ENCODE peak calls at places on chromosomes 3 and 15, in ten cellular contexts. E, N, W, P, J, G, I, Q, T and X are unnamed samples. For H3K9me3, the result is how much of the 10 kb centered on the place peaks cover.

GRCh38 chr3:7421065-7421464 is 560.1 kb downstream of the GRM7 start:
- DNase-seq in G (no peak), P (no peak), E (no peak), I (no peak), T (no peak), Q (no peak), J (no peak), N (no peak), W (no peak), X (no peak)

GRCh38 chr3:139299261-139300132 is 44.3 kb upstream of the MRPS22 start:
- DNase-seq in P (peak), W (no peak), E (no peak), G (no peak), N (peak), T (peak), J (no peak), I (no peak), Q (no peak), X (no peak)

GRCh38 chr3:30826381-30827061 is 67.9 kb downstream of the GADL1 start:
- DNase-seq in J (no peak), W (no peak), N (no peak), T (no peak), P (no peak), I (no peak), G (peak), E (no peak), Q (no peak), X (no peak)

GRCh38 chr3:48564022-48564421 is 441 bp upstream of the UCN2 start:
- DNase-seq in E (no peak), P (peak), N (peak), Q (no peak), T (no peak), G (no peak), J (peak), I (no peak), W (peak), X (peak)

GRCh38 chr3:149186726-149187125 is 34.9 kb downstream of the CP start:
- DNase-seq in I (no peak), E (no peak), G (no peak), P (no peak), J (no peak), N (no peak), W (no peak), T (no peak), Q (no peak), X (no peak)

GRCh38 chr15:51227967-51228783 is 110.2 kb downstream of the CYP19A1 start:
- DNase-seq in I (no peak), G (peak), N (no peak), W (no peak), E (peak), P (peak), Q (peak), J (no peak), T (peak), X (peak)

GRCh38 chr15:90074916-90075315 is 27.4 kb downstream of the IDH2 start:
- DNase-seq in G (no peak), Q (no peak), P (no peak), T (no peak), W (no peak), N (no peak), E (no peak), J (no peak), I (no peak), X (no peak)

GRCh38 chr15:72184165-72184811 is 13.3 kb downstream of the GRAMD2A start:
- DNase-seq in Q (no peak), P (peak), J (no peak), N (peak), T (no peak), G (no peak), I (peak), E (no peak), W (peak), X (peak)

GRCh38 chr15:23734856-23735255 is 47.8 kb upstream of the NDN start:
- DNase-seq in E (no peak), N (no peak), W (no peak), T (no peak), G (no peak), J (no peak), P (no peak), I (no peak), Q (no peak), X (no peak)

GRCh38 chr3:80734483-80734882 is 966.7 kb upstream of the ROBO1 start:
- DNase-seq in G (no peak), N (no peak), J (no peak), T (no peak), E (no peak), Q (no peak), W (no peak), I (no peak), P (no peak), X (no peak)

GRCh38 chr15:64950888-64951287 is 38.8 kb downstream of the SPG21 start:
- DNase-seq in N (no peak), G (no peak), T (no peak), E (no peak), P (no peak), I (no peak), W (no peak), Q (no peak), J (no peak), X (no peak)

GRCh38 chr3:6631376-6631775 is 229.5 kb upstream of the GRM7 start:
- DNase-seq in I (no peak), J (no peak), T (no peak), N (no peak), G (no peak), Q (no peak), W (no peak), E (no peak), P (no peak), X (no peak)

GRCh38 chr15:92958105-92958504 is 58.0 kb downstream of the CHD2 start:
- DNase-seq in P (no peak), G (no peak), T (no peak), I (no peak), N (no peak), Q (no peak), W (no peak), J (no peak), E (no peak), X (no peak)

GRCh38 chr3:127542441-127542952 is 48.0 kb downstream of the TPRA1 start:
- DNase-seq in I (no peak), E (no peak), W (peak), N (peak), P (peak), G (no peak), T (no peak), Q (no peak), J (no peak), X (peak)

GRCh38 chr3:30934208-30934550 is 39.7 kb upstream of the GADL1 start:
- DNase-seq in Q (peak), P (peak), W (no peak), J (no peak), E (no peak), G (no peak), T (no peak), N (no peak), I (peak), X (no peak)

GRCh38 chr3:24137958-24138875 is 193.1 kb downstream of the NR1D2 start:
- DNase-seq in G (peak), J (no peak), P (no peak), W (peak), T (no peak), E (no peak), N (peak), I (no peak), Q (no peak), X (peak)

GRCh38 chr3:98240133-98240532 is 23.9 kb upstream of the OR5H6 start:
- DNase-seq in W (no peak), J (no peak), G (no peak), P (no peak), E (no peak), I (no peak), Q (no peak), N (no peak), T (no peak), X (no peak)

GRCh38 chr3:194537732-194538247 is 51.0 kb upstream of the ATP13A3 start:
- DNase-seq in T (no peak), G (no peak), I (no peak), Q (no peak), J (no peak), E (no peak), N (peak), P (peak), W (peak), X (peak)

GRCh38 chr15:72339777-72340177 is 19.8 kb upstream of the CELF6 start:
- DNase-seq in W (no peak), T (no peak), I (peak), P (peak), G (no peak), J (no peak), Q (no peak), N (no peak), E (no peak), X (peak)

GRCh38 chr15:58521293-58521991 is 89.7 kb downstream of the LIPC start:
- DNase-seq in T (peak), J (no peak), G (no peak), E (no peak), Q (peak), N (no peak), I (no peak), P (peak), W (no peak), X (no peak)

GRCh38 chr15:75176404-75176761 is 25.3 kb upstream of the C15orf39 start:
- DNase-seq in W (no peak), T (no peak), E (no peak), Q (no peak), G (no peak), I (no peak), J (no peak), P (peak), N (peak), X (no peak)

GRCh38 chr3:183122257-183122932 is 23.1 kb upstream of the MCCC1 start:
- DNase-seq in I (peak), T (peak), N (no peak), J (no peak), E (no peak), P (peak), W (no peak), Q (no peak), G (no peak), X (no peak)

GRCh38 chr3:139797724-139798343 is 120.1 kb upstream of the NMNAT3 start:
- DNase-seq in P (no peak), T (peak), N (no peak), J (no peak), I (no peak), E (no peak), Q (no peak), G (peak), W (no peak), X (no peak)

GRCh38 chr15:74783072-74783807 is 1.4 kb downstream of the CSK start:
- DNase-seq in N (no peak), P (no peak), J (no peak), E (no peak), Q (no peak), W (peak), T (peak), I (peak), G (no peak), X (peak)

GRCh38 chr3:177150218-177150916 is 46.9 kb downstream of the TBL1XR1 start:
- DNase-seq in E (no peak), T (no peak), I (no peak), N (no peak), P (peak), G (no peak), Q (no peak), W (no peak), J (no peak), X (no peak)

GRCh38 chr3:42493798-42494151 is 8.7 kb upstream of the VIPR1 start:
- DNase-seq in G (no peak), T (no peak), J (peak), Q (no peak), E (no peak), N (peak), P (no peak), W (no peak), I (no peak), X (peak)

GRCh38 chr3:127329647-127330285 is 41.9 kb upstream of the PRR20G start:
- DNase-seq in E (no peak), N (no peak), I (no peak), P (no peak), Q (no peak), T (no peak), W (no peak), G (peak), J (no peak), X (no peak)

GRCh38 chr3:155093261-155093660 is 13.1 kb downstream of the MME start:
- DNase-seq in Q (no peak), E (no peak), J (no peak), G (no peak), T (no peak), W (no peak), I (no peak), N (peak), P (no peak), X (no peak)

GRCh38 chr15:77528968-77529319 is 103.8 kb downstream of the LINGO1 start:
- DNase-seq in I (peak), G (no peak), Q (no peak), P (no peak), T (no peak), W (no peak), J (peak), E (no peak), N (no peak), X (no peak)

GRCh38 chr3:171187706-171188290 is 161.3 kb upstream of the SLC2A2 start:
- DNase-seq in T (peak), W (no peak), G (no peak), J (no peak), I (peak), P (peak), E (no peak), Q (no peak), N (no peak), X (no peak)

GRCh38 chr3:177538743-177539730 is 341.8 kb upstream of the TBL1XR1 start:
- DNase-seq in J (no peak), I (no peak), N (no peak), W (no peak), G (no peak), Q (no peak), E (peak), T (no peak), P (peak), X (no peak)

GRCh38 chr3:150114873-150115570 is 144.3 kb upstream of the PFN2 start:
- DNase-seq in T (no peak), N (no peak), W (no peak), Q (no peak), P (no peak), G (no peak), I (no peak), E (peak), J (no peak), X (no peak)

GRCh38 chr3:137852511-137852910 is 88.4 kb downstream of the SOX14 start:
- DNase-seq in W (no peak), P (no peak), Q (no peak), J (no peak), T (no peak), E (no peak), N (no peak), I (no peak), G (no peak), X (no peak)

GRCh38 chr3:107106316-107106715 is 270.9 kb upstream of the CCDC54 start:
- DNase-seq in G (no peak), J (no peak), N (no peak), I (no peak), W (no peak), T (no peak), P (no peak), E (no peak), Q (no peak), X (no peak)

GRCh38 chr3:155407331-155407730 is 113.8 kb upstream of the STRIT1 start:
- DNase-seq in N (no peak), W (no peak), P (no peak), G (no peak), I (no peak), J (no peak), Q (no peak), T (no peak), E (no peak), X (no peak)

GRCh38 chr3:156535798-156536197 is 19.1 kb downstream of the SSR3 start:
- DNase-seq in I (no peak), G (no peak), T (no peak), J (no peak), P (no peak), W (no peak), Q (no peak), E (no peak), N (no peak), X (no peak)

GRCh38 chr3:156532730-156533129 is 22.2 kb downstream of the SSR3 start:
- DNase-seq in G (no peak), E (no peak), T (no peak), P (no peak), J (no peak), W (no peak), N (no peak), Q (no peak), I (no peak), X (no peak)

GRCh38 chr3:156533205-156533604 is 21.7 kb downstream of the SSR3 start:
- DNase-seq in Q (no peak), P (peak), N (no peak), J (no peak), T (no peak), G (no peak), I (no peak), W (no peak), E (no peak), X (no peak)

GRCh38 chr3:156536524-156537316 is 18.2 kb downstream of the SSR3 start:
- DNase-seq in P (no peak), I (no peak), N (no peak), W (no peak), G (no peak), J (no peak), E (no peak), T (no peak), Q (no peak), X (no peak)

GRCh38 chr3:156535162-156535627 is 19.7 kb downstream of the SSR3 start:
- DNase-seq in N (peak), G (no peak), P (peak), J (peak), I (no peak), E (no peak), W (peak), T (no peak), Q (peak), X (no peak)
- TF ChIP-seq POLR2AphosphoS5 in N (no peak), G (peak), P (no peak), J (peak), I (no peak), E (no peak), W (peak), T (peak), Q (no peak), X (peak)

GRCh38 chr15:56228352-56228751 is 15.3 kb downstream of the RFX7 start:
- DNase-seq in I (no peak), T (no peak), W (no peak), Q (no peak), J (no peak), E (no peak), G (no peak), N (no peak), P (no peak), X (no peak)
- H3K9me3 ChIP-seq in I (under half), T (under half), W (under half), Q (under half), J (under half), E (under half), G (under half), N (under half), P (under half), X (under half)

GRCh38 chr3:50648944-50649343 is 25.8 kb upstream of the DOCK3 start:
- DNase-seq in P (no peak), T (no peak), I (no peak), E (no peak), J (no peak), N (no peak), Q (no peak), G (no peak), W (no peak), X (no peak)

GRCh38 chr3:50650018-50650417 is 24.7 kb upstream of the DOCK3 start:
- DNase-seq in E (no peak), P (no peak), W (no peak), Q (no peak), T (no peak), J (no peak), G (no peak), N (no peak), I (no peak), X (no peak)

GRCh38 chr3:50651445-50651844 is 23.3 kb upstream of the DOCK3 start:
- DNase-seq in I (no peak), T (no peak), E (no peak), Q (no peak), P (no peak), W (no peak), J (no peak), G (no peak), N (no peak), X (no peak)

GRCh38 chr3:50648297-50648696 is 26.4 kb upstream of the DOCK3 start:
- DNase-seq in W (no peak), P (no peak), I (peak), T (peak), G (no peak), Q (no peak), N (no peak), E (no peak), J (no peak), X (no peak)

DNA sequence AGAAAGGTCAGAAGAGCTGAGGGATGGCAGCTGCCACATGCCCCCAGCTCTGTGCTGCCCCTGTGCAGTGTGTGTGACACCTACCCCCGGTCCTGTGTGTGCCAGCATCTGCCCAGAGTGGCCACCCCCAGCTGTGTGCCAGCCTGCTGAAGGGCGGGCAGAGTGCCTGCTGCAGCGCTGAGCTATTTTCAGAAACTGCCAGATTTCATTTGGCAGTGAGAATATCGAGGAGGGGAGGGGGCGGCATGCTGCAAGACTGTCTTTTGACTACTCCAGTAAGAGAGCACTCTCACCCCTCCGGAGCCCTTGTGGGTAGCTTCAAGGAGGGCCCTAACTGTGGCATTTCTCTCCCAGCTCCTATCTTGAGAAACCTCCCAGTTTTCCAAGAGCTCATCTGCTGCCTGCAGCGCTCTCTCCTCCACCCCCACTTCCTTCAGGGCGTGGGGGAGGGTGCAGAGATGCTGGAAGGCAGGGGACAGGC is 25.2 kb upstream of the DOCK3 start:
- DNase-seq in P (no peak), I (no peak), T (no peak), G (no peak), W (no peak), E (no peak), Q (no peak), J (no peak), N (no peak), X (no peak)
- TF ChIP-seq EP300 in P (no peak), I (no peak), T (no peak), G (no peak), W (no peak), E (no peak), Q (no peak), J (no peak), N (no peak), X (no peak)

GRCh38 chr15:66617137-66618090 is 51.6 kb upstream of the LCTL start:
- DNase-seq in J (peak), Q (no peak), W (peak), P (peak), N (peak), E (no peak), T (no peak), I (no peak), G (no peak), X (peak)
- TF ChIP-seq POLR2AphosphoS5 in J (no peak), Q (no peak), W (peak), P (no peak), N (peak), E (no peak), T (no peak), I (no peak), G (peak), X (peak)

DNA sequence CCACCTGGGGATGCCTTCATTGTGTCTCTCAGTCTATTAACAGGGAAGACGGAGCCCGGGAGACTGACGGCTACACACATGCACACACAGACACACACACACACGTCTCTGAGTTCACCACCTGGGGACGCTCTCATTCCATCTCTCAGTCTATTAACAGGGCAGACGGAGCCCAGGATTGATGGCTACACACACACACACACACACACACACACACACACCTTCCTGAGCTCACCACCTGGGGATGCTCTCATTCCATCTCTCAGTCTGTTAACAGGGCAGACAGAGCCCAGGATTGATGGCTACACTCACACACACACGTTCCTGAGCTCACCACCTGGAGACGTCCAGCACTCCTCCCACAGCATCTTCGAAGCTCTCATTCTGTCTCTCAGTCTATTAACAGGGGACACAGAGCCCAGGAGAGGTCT is 143.9 kb downstream of the OR4M2 start:
- DNase-seq in W (no peak), E (no peak), J (peak), N (no peak), P (no peak), T (no peak), I (no peak), Q (no peak), G (no peak), X (peak)
- H3K9me3 ChIP-seq in W (under half), E (under half), J (under half), N (under half), P (under half), T (under half), I (under half), Q (half or more), G (under half), X (under half)

GRCh38 chr15:24848050-24848449 is 106.7 kb upstream of the SNRPN start:
- DNase-seq in Q (no peak), P (no peak), T (no peak), N (no peak), W (no peak), E (no peak), J (peak), G (no peak), I (peak), X (peak)
- TF ChIP-seq EP300 in Q (no peak), P (no peak), T (no peak), N (no peak), W (no peak), E (no peak), J (no peak), G (no peak), I (no peak), X (no peak)

DNA sequence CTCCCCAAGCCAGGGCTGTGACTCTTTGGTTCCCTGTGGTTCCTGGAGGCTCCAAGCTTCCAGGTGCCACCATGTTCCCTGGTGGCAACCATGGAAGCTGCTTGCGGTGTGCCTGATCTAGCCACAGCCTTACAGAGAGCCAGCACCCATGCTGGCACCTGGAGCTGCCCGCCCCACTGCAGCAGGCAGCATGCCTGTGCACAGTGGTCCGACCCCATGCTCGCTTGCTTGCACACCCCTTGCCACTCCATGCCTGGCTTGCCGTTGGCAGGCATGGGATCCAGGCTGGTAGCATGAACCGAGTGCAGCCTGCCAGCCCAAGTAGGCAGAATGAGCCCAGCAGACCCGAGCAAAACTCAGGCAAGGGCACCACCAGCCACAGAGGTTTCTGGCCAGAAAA is 53.9 kb downstream of the SLMAP start:
- DNase-seq in N (no peak), T (no peak), W (no peak), P (no peak), G (no peak), J (no peak), E (no peak), Q (no peak), I (no peak), X (peak)
- TF ChIP-seq POLR2AphosphoS5 in N (no peak), T (no peak), W (no peak), P (no peak), G (no peak), J (no peak), E (no peak), Q (no peak), I (no peak), X (no peak)